ENCODE peak calls at places on chromosomes 6 and 20, in six cellular contexts. One of them, this sample, is unnamed.

GRCh38 chr6:6179858-6180257 is 140.6 kb downstream of the F13A1 start:
- DNase-seq in astrocyte of the spinal cord: no peak
- DNase-seq in small intestine: no peak
- DNase-seq in stimulated activated CD8-positive, alpha-beta memory T cell treated with anti-CD3 and anti-CD28 coated beads, Interleukin-12 subunit alpha, Interleukin-12 subunit beta, amount 100 ng/mL, for 4 hours: no peak
- DNase-seq in ureter: no peak
- DNase-seq in ACHN: no peak
- DNase-seq in this sample: no peak

GRCh38 chr6:109523478-109523877 is 40.5 kb upstream of the ZBTB24 start:
- DNase-seq in astrocyte of the spinal cord: peak; percentile 68
- DNase-seq in small intestine: no peak
- DNase-seq in stimulated activated CD8-positive, alpha-beta memory T cell treated with anti-CD3 and anti-CD28 coated beads, Interleukin-12 subunit alpha, Interleukin-12 subunit beta, amount 100 ng/mL, for 4 hours: no peak
- DNase-seq in ureter: no peak
- DNase-seq in ACHN: no peak
- DNase-seq in this sample: peak; percentile 59

GRCh38 chr20:43508604-43509040 is 1.1 kb downstream of the L3MBTL1 start:
- DNase-seq in astrocyte of the spinal cord: no peak
- DNase-seq in small intestine: no peak
- DNase-seq in stimulated activated CD8-positive, alpha-beta memory T cell treated with anti-CD3 and anti-CD28 coated beads, Interleukin-12 subunit alpha, Interleukin-12 subunit beta, amount 100 ng/mL, for 4 hours: no peak
- DNase-seq in ureter: no peak
- DNase-seq in ACHN: no peak
- DNase-seq in this sample: no peak

GRCh38 chr6:168370310-168370991 is 50.9 kb upstream of the DACT2 start:
- DNase-seq in astrocyte of the spinal cord: no peak
- DNase-seq in small intestine: peak; percentile 63
- DNase-seq in stimulated activated CD8-positive, alpha-beta memory T cell treated with anti-CD3 and anti-CD28 coated beads, Interleukin-12 subunit alpha, Interleukin-12 subunit beta, amount 100 ng/mL, for 4 hours: peak; percentile 11
- DNase-seq in ureter: peak; percentile 78
- DNase-seq in ACHN: peak; percentile 44
- DNase-seq in this sample: no peak

GRCh38 chr20:35737865-35738333 is 4.2 kb downstream of the RBM39 start:
- DNase-seq in astrocyte of the spinal cord: no peak
- DNase-seq in small intestine: no peak
- DNase-seq in stimulated activated CD8-positive, alpha-beta memory T cell treated with anti-CD3 and anti-CD28 coated beads, Interleukin-12 subunit alpha, Interleukin-12 subunit beta, amount 100 ng/mL, for 4 hours: no peak
- DNase-seq in ureter: no peak
- DNase-seq in ACHN: no peak
- DNase-seq in this sample: no peak

GRCh38 chr6:137013738-137014602 is 30.8 kb downstream of the IL20RA start:
- DNase-seq in astrocyte of the spinal cord: peak; percentile 57
- DNase-seq in small intestine: peak; percentile 42
- DNase-seq in stimulated activated CD8-positive, alpha-beta memory T cell treated with anti-CD3 and anti-CD28 coated beads, Interleukin-12 subunit alpha, Interleukin-12 subunit beta, amount 100 ng/mL, for 4 hours: no peak
- DNase-seq in ureter: no peak
- DNase-seq in ACHN: peak; percentile 31
- DNase-seq in this sample: peak; percentile 34

GRCh38 chr6:75275067-75275466 is 9.5 kb downstream of the TMEM30A start:
- DNase-seq in astrocyte of the spinal cord: peak; percentile 75
- DNase-seq in small intestine: no peak
- DNase-seq in stimulated activated CD8-positive, alpha-beta memory T cell treated with anti-CD3 and anti-CD28 coated beads, Interleukin-12 subunit alpha, Interleukin-12 subunit beta, amount 100 ng/mL, for 4 hours: no peak
- DNase-seq in ureter: no peak
- DNase-seq in ACHN: no peak
- DNase-seq in this sample: peak; percentile 93

GRCh38 chr6:1379026-1379809 is 10.2 kb upstream of the FOXF2 start:
- DNase-seq in astrocyte of the spinal cord: no peak
- DNase-seq in small intestine: no peak
- DNase-seq in stimulated activated CD8-positive, alpha-beta memory T cell treated with anti-CD3 and anti-CD28 coated beads, Interleukin-12 subunit alpha, Interleukin-12 subunit beta, amount 100 ng/mL, for 4 hours: no peak
- DNase-seq in ureter: no peak
- DNase-seq in ACHN: no peak
- DNase-seq in this sample: no peak

GRCh38 chr6:46217671-46218131 is 46.9 kb upstream of the ENPP5 start:
- DNase-seq in astrocyte of the spinal cord: peak; percentile 13
- DNase-seq in small intestine: peak; percentile 4
- DNase-seq in stimulated activated CD8-positive, alpha-beta memory T cell treated with anti-CD3 and anti-CD28 coated beads, Interleukin-12 subunit alpha, Interleukin-12 subunit beta, amount 100 ng/mL, for 4 hours: no peak
- DNase-seq in ureter: no peak
- DNase-seq in ACHN: no peak
- DNase-seq in this sample: no peak

GRCh38 chr6:89711801-89712200 is 73.3 kb upstream of the LYRM2 start:
- DNase-seq in astrocyte of the spinal cord: peak; percentile 27
- DNase-seq in small intestine: no peak
- DNase-seq in stimulated activated CD8-positive, alpha-beta memory T cell treated with anti-CD3 and anti-CD28 coated beads, Interleukin-12 subunit alpha, Interleukin-12 subunit beta, amount 100 ng/mL, for 4 hours: no peak
- DNase-seq in ureter: no peak
- DNase-seq in ACHN: no peak
- DNase-seq in this sample: no peak

GRCh38 chr20:51562334-51563140 is 20.0 kb upstream of the NFATC2 start:
- DNase-seq in astrocyte of the spinal cord: peak; percentile 97
- DNase-seq in small intestine: peak; percentile 48
- DNase-seq in stimulated activated CD8-positive, alpha-beta memory T cell treated with anti-CD3 and anti-CD28 coated beads, Interleukin-12 subunit alpha, Interleukin-12 subunit beta, amount 100 ng/mL, for 4 hours: no peak
- DNase-seq in ureter: peak; percentile 82
- DNase-seq in ACHN: peak; percentile 77
- DNase-seq in this sample: peak; percentile 95

GRCh38 chr6:113010590-113010989 is 663.5 kb downstream of the RFPL4B start:
- DNase-seq in astrocyte of the spinal cord: no peak
- DNase-seq in small intestine: no peak
- DNase-seq in stimulated activated CD8-positive, alpha-beta memory T cell treated with anti-CD3 and anti-CD28 coated beads, Interleukin-12 subunit alpha, Interleukin-12 subunit beta, amount 100 ng/mL, for 4 hours: no peak
- DNase-seq in ureter: no peak
- DNase-seq in ACHN: no peak
- DNase-seq in this sample: no peak

GRCh38 chr6:40410792-40411191 is 176.4 kb downstream of the LRFN2 start:
- DNase-seq in astrocyte of the spinal cord: no peak
- DNase-seq in small intestine: no peak
- DNase-seq in stimulated activated CD8-positive, alpha-beta memory T cell treated with anti-CD3 and anti-CD28 coated beads, Interleukin-12 subunit alpha, Interleukin-12 subunit beta, amount 100 ng/mL, for 4 hours: no peak
- DNase-seq in ureter: no peak
- DNase-seq in ACHN: no peak
- DNase-seq in this sample: no peak

GRCh38 chr6:11711994-11712698 is 66.5 kb downstream of the ADTRP start:
- DNase-seq in astrocyte of the spinal cord: no peak
- DNase-seq in small intestine: no peak
- DNase-seq in stimulated activated CD8-positive, alpha-beta memory T cell treated with anti-CD3 and anti-CD28 coated beads, Interleukin-12 subunit alpha, Interleukin-12 subunit beta, amount 100 ng/mL, for 4 hours: no peak
- DNase-seq in ureter: no peak
- DNase-seq in ACHN: no peak
- DNase-seq in this sample: no peak

GRCh38 chr6:113936093-113936934 is 34.6 kb downstream of the HDAC2 start:
- DNase-seq in astrocyte of the spinal cord: peak; percentile 76
- DNase-seq in small intestine: peak; percentile 71
- DNase-seq in stimulated activated CD8-positive, alpha-beta memory T cell treated with anti-CD3 and anti-CD28 coated beads, Interleukin-12 subunit alpha, Interleukin-12 subunit beta, amount 100 ng/mL, for 4 hours: no peak
- DNase-seq in ureter: no peak
- DNase-seq in ACHN: peak; percentile 68
- DNase-seq in this sample: peak; percentile 64